ENCODE peak calls at places on chromosomes 7 and 10, in ten cellular contexts. J is colonic mucosa, F is RWPE1, T is GM23338, P is bronchial epithelial cell, Q is AG09319, N is lower lobe of right lung, M is mammary epithelial cell, Y is neural crest cell, V is cardiac fibroblast. S is an unnamed sample.

GRCh38 chr7:102306916-102307677 is 20.4 kb downstream of the SH2B2 start:
- DNase-seq in J (peak; percentile 80), T (peak; percentile 80), Y (peak; percentile 28), P (peak; percentile 43), V (peak; percentile 63), M (no peak), N (peak; percentile 85), F (no peak), Q (no peak), S (peak; percentile 46)

GRCh38 chr10:16441106-16441850 is 4.5 kb downstream of the PTER start:
- DNase-seq in N (no peak), T (no peak), J (no peak), V (peak; percentile 43), M (peak; percentile 51), F (no peak), Q (no peak), P (peak; percentile 39), Y (no peak), S (peak; percentile 16)

GRCh38 chr7:95905165-95905564 is 132.8 kb downstream of the DYNC1I1 start:
- DNase-seq in N (no peak), T (peak; percentile 56), J (no peak), V (peak; percentile 9), M (peak; percentile 6), Q (no peak), P (no peak), Y (no peak), F (no peak), S (peak; percentile 26)

GRCh38 chr10:69506487-69506833 is 55.2 kb downstream of the TSPAN15 start:
- DNase-seq in V (no peak), N (no peak), P (no peak), J (no peak), Y (no peak), Q (no peak), M (no peak), F (no peak), T (no peak), S (no peak)

GRCh38 chr7:106313456-106313891 is 28.7 kb upstream of the NAMPT start:
- DNase-seq in F (peak; percentile 25), Y (no peak), J (no peak), Q (no peak), N (no peak), M (peak; percentile 78), V (peak; percentile 84), P (peak; percentile 80), T (no peak), S (peak; percentile 27)

GRCh38 chr10:95480102-95480900 is 80.9 kb downstream of the SORBS1 start:
- DNase-seq in V (peak; percentile 22), Q (no peak), F (no peak), T (no peak), P (no peak), N (no peak), Y (no peak), J (peak; percentile 33), M (no peak), S (no peak)

GRCh38 chr10:23516530-23516929 is 77.7 kb downstream of the OTUD1 start:
- DNase-seq in Q (no peak), P (peak; percentile 32), M (peak; percentile 23), T (peak; percentile 71), Y (no peak), F (peak; percentile 31), J (no peak), N (no peak), V (peak; percentile 34), S (peak; percentile 43)

GRCh38 chr7:158868754-158869410 is 12.5 kb downstream of the DYNC2I1 start:
- DNase-seq in P (no peak), J (no peak), N (no peak), Q (no peak), F (no peak), T (no peak), V (no peak), Y (no peak), M (no peak), S (no peak)

GRCh38 chr10:63671317-63671937 is 150.2 kb downstream of the REEP3 start:
- DNase-seq in V (peak; percentile 44), Y (no peak), T (no peak), M (no peak), N (no peak), Q (peak; percentile 86), J (no peak), F (no peak), P (no peak), S (no peak)

GRCh38 chr7:94696981-94697670 is 41.2 kb upstream of the SGCE start:
- DNase-seq in Y (no peak), T (no peak), P (peak; percentile 96), J (peak; percentile 36), N (no peak), M (peak; percentile 90), V (peak; percentile 98), F (peak; percentile 80), Q (peak; percentile 77), S (peak; percentile 97)

GRCh38 chr7:114026486-114027089 is 107.8 kb upstream of the PPP1R3A start:
- DNase-seq in V (peak; percentile 73), P (peak; percentile 58), Q (peak; percentile 11), N (no peak), T (peak; percentile 86), J (no peak), F (peak; percentile 40), M (peak; percentile 22), Y (peak; percentile 35), S (peak; percentile 77)

GRCh38 chr7:4561775-4562174 is 120.3 kb upstream of the FOXK1 start:
- DNase-seq in P (no peak), J (no peak), Y (no peak), Q (no peak), M (no peak), N (no peak), V (no peak), T (peak; percentile 54), F (no peak), S (no peak)

GRCh38 chr10:12431453-12432101 is 82.2 kb downstream of the CAMK1D start:
- DNase-seq in V (no peak), T (no peak), J (no peak), F (no peak), N (no peak), M (no peak), Q (no peak), P (no peak), Y (no peak), S (no peak)

GRCh38 chr10:12428447-12429135 is 79.2 kb downstream of the CAMK1D start:
- DNase-seq in P (no peak), Y (no peak), T (no peak), M (no peak), F (no peak), N (no peak), Q (no peak), V (no peak), J (no peak), S (no peak)

GRCh38 chr10:12427276-12427675 is 77.9 kb downstream of the CAMK1D start:
- DNase-seq in Y (no peak), N (no peak), P (no peak), V (no peak), M (no peak), T (no peak), F (no peak), J (no peak), Q (no peak), S (no peak)

GRCh38 chr10:12432402-12433189 is 83.2 kb downstream of the CAMK1D start:
- DNase-seq in T (no peak), Q (no peak), J (peak; percentile 51), V (no peak), P (no peak), N (no peak), F (no peak), Y (no peak), M (no peak), S (no peak)

GRCh38 chr10:12430406-12430982 is 81.1 kb downstream of the CAMK1D start:
- DNase-seq in N (no peak), Y (no peak), P (no peak), T (no peak), V (no peak), Q (no peak), M (no peak), F (no peak), J (no peak), S (no peak)
- TF ChIP-seq CTCF in N (no peak), Y (no peak), P (no peak), T (no peak), V (no peak), Q (no peak), M (no peak), F (no peak), J (no peak), S (no peak)

GRCh38 chr7:115910541-115911164 is 119.9 kb downstream of the TFEC start:
- DNase-seq in Q (no peak), N (no peak), Y (no peak), M (peak; percentile 11), T (peak; percentile 70), F (peak; percentile 4), P (peak; percentile 44), J (no peak), V (peak; percentile 52), S (peak; percentile 39)
- TF ChIP-seq CTCF in Q (peak; percentile 49), N (peak; percentile 56), Y (peak; percentile 80), M (peak; percentile 64), T (peak; percentile 68), F (peak; percentile 84), P (peak; percentile 47), J (no peak), V (peak; percentile 46), S (peak; percentile 54)

GRCh38 chr7:122893486-122893885 is 7.2 kb upstream of the CADPS2 start:
- DNase-seq in J (no peak), Y (no peak), Q (no peak), N (no peak), T (no peak), P (no peak), V (no peak), F (no peak), M (no peak), S (no peak)

GRCh38 chr7:122901250-122901649 is 15.0 kb upstream of the CADPS2 start:
- DNase-seq in V (peak; percentile 17), Y (no peak), Q (no peak), J (no peak), P (no peak), N (no peak), F (no peak), M (no peak), T (no peak), S (no peak)

DNA sequence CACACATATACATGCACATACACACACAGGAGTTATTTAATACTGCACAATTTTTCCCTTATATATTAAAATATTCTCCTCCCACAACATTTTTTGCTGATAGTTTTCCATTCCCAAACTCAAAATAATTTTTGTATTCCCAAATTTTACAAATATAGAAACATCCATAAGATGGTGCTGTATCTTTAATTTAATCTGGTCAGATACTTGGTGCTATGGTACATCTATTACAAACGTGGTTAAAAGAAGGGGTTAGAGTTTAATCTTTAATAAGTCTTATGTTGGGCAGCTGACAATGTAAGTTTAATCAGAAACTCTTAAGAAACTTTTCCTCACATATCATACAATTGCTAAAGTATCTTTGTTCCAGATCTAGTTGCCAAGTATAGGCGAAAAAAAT is 10.2 kb upstream of the CADPS2 start:
- DNase-seq in T (no peak), Q (no peak), P (no peak), J (no peak), N (no peak), F (no peak), M (no peak), Y (no peak), V (peak; percentile 28), S (peak; percentile 6)
- TF ChIP-seq CTCF in T (no peak), Q (no peak), P (no peak), J (no peak), N (no peak), F (no peak), M (no peak), Y (no peak), V (peak; percentile 6), S (peak; percentile 5)

DNA sequence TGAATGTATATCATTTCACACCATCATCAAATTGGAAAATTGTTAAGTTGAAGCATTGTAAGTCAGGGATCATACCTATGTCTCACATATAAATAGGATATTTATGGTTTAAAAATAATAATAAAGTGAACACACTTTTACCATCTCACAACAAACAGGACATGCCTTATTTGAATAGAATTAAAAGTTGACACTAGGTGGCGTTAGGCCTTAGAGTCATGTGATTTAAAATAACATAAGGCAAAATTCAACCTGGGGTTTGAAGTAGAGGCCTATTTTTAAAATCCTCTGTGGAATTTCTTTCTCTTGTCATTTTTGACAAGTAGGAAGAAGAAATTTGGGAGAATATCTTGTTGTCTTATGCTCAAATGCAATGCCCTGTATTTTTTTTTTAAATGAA is 184.7 kb upstream of the PCDH15 start:
- DNase-seq in N (no peak), Y (no peak), V (peak; percentile 1), T (peak; percentile 73), F (peak; percentile 2), P (peak; percentile 22), Q (no peak), J (no peak), M (peak; percentile 4), S (peak; percentile 37)
- TF ChIP-seq CTCF in N (peak; percentile 37), Y (peak; percentile 65), V (no peak), T (peak; percentile 57), F (peak; percentile 42), P (no peak), Q (no peak), J (no peak), M (peak; percentile 50), S (peak; percentile 28)